ENCODE peak calls at places on chromosomes 4 and X, in ten cellular contexts. V is IMR-90, M is osteoblast, W is testis, H is tibial artery, U is fibroblast of pulmonary artery, T is sigmoid colon, G is upper lobe of right lung, C is AG10803, A is astrocyte of the cerebellum. Y is an unnamed sample.

GRCh38 chrX:21749924-21750323 is 8.0 kb downstream of the SMPX start:
- DNase-seq in H (no peak), M (no peak), V (no peak), G (no peak), W (no peak), C (no peak), T (no peak), A (no peak), U (no peak), Y (no peak)

GRCh38 chrX:110138557-110138956 is 135.6 kb downstream of the TMEM164 start:
- DNase-seq in H (no peak), C (no peak), U (no peak), M (no peak), A (no peak), T (no peak), G (no peak), V (no peak), W (no peak), Y (no peak)

GRCh38 chrX:100673397-100673953 is 29.5 kb downstream of the SRPX2 start:
- DNase-seq in A (peak), U (peak), G (no peak), H (no peak), T (no peak), V (peak), M (peak), C (peak), W (no peak), Y (peak)

GRCh38 chr4:5893591-5893990 is 705 bp upstream of the CRMP1 start:
- DNase-seq in V (no peak), A (no peak), W (no peak), G (no peak), H (no peak), M (peak), C (no peak), U (no peak), T (no peak), Y (no peak)

GRCh38 chrX:109740076-109740809 is 7.2 kb upstream of the ACSL4 start:
- DNase-seq in H (no peak), A (no peak), G (no peak), T (no peak), C (peak), V (peak), W (no peak), M (no peak), U (peak), Y (no peak)

GRCh38 chr4:97900187-97900586 is 243.1 kb downstream of the STPG2 start:
- DNase-seq in C (no peak), M (no peak), A (no peak), V (no peak), G (no peak), W (no peak), H (no peak), T (no peak), U (no peak), Y (no peak)

GRCh38 chr4:112793033-112793432 is 156.1 kb downstream of the LARP7 start:
- DNase-seq in H (no peak), G (no peak), T (no peak), U (no peak), A (no peak), M (peak), C (no peak), V (no peak), W (no peak), Y (no peak)

GRCh38 chr4:124423160-124423559 is 289.4 kb downstream of the ANKRD50 start:
- DNase-seq in C (no peak), H (no peak), A (no peak), T (no peak), W (no peak), U (peak), M (no peak), V (peak), G (no peak), Y (no peak)

GRCh38 chr4:101089168-101089567 is 258.2 kb downstream of the PPP3CA start:
- DNase-seq in A (no peak), C (no peak), U (no peak), W (no peak), V (no peak), G (no peak), T (no peak), H (no peak), M (no peak), Y (no peak)

GRCh38 chr4:150375025-150375424 is 206.9 kb upstream of the MAB21L2 start:
- DNase-seq in H (no peak), U (no peak), A (no peak), V (no peak), W (no peak), T (no peak), C (no peak), G (no peak), M (no peak), Y (no peak)

GRCh38 chr4:176302283-176303275 is 17.2 kb upstream of the SPCS3 start:
- DNase-seq in T (no peak), M (peak), H (no peak), A (peak), U (peak), C (peak), G (no peak), V (peak), W (no peak), Y (peak)

GRCh38 chr4:180169394-180169793 is 2073.8 kb upstream of the TENM3 start:
- DNase-seq in U (no peak), M (no peak), H (no peak), C (no peak), W (no peak), V (no peak), T (no peak), G (no peak), A (no peak), Y (no peak)

GRCh38 chrX:134010690-134011089 is 25.3 kb upstream of the GPC3 start:
- DNase-seq in H (no peak), M (no peak), V (no peak), A (no peak), W (no peak), G (no peak), U (no peak), T (no peak), C (no peak), Y (no peak)

GRCh38 chr4:84031401-84031800 is 467.7 kb downstream of the NKX6-1 start:
- DNase-seq in W (no peak), H (no peak), C (no peak), G (no peak), V (no peak), M (no peak), U (no peak), T (no peak), A (no peak), Y (no peak)
- TF ChIP-seq CTCF in W (no peak), H (no peak), C (no peak), G (no peak), V (no peak), M (no peak), U (no peak), T (no peak), A (no peak), Y (no peak)

GRCh38 chrX:65331371-65331770 is 203.2 kb downstream of the LAS1L start:
- DNase-seq in G (no peak), C (no peak), V (no peak), T (no peak), H (no peak), W (no peak), U (no peak), M (no peak), A (no peak), Y (no peak)
- H3K4me3 ChIP-seq in G (no peak), C (no peak), V (no peak), T (no peak), H (no peak), W (no peak), U (no peak), M (no peak), A (no peak), Y (no peak)

DNA sequence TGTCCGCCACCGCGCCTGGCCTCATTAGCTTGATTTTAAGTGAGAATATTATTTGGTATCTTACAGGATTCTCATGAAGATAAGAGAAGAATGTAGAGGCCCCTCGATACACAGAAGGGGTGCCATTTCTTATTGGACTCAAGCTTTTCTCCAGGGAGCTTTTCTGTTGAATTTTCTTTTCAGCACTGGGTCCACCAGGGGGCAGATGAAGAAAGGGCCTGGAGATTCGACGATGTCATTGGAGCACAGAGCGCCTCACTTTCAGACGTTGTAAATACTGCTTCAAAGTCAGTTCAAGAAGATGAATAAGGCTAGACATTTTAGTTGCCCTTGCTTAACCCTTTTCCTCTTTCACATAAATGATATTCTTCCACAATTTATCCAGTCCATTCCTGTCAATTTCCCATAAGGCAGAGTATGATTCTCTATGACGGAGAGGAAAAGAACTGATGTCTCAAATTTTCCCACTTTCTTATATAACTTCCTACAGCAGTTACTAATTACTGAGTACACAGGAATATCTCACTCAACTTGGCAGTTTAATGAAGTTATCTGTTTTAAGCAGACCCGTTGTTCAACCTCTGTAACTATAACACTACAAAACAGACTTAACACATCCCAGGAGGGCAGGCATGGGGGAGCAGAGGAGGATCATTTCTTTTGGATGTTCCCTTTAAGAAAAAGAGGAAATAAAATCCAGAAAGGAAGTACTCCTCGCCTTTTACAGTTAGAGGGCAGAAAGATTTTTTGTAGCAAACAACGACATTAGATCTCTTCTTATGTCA is 12.0 kb upstream of the CENPU start:
- DNase-seq in T (peak), G (no peak), H (peak), C (peak), U (peak), M (peak), W (peak), A (peak), V (peak), Y (peak)
- TF ChIP-seq CTCF in T (peak), G (peak), H (peak), C (peak), U (peak), M (peak), W (peak), A (peak), V (peak), Y (peak)

DNA sequence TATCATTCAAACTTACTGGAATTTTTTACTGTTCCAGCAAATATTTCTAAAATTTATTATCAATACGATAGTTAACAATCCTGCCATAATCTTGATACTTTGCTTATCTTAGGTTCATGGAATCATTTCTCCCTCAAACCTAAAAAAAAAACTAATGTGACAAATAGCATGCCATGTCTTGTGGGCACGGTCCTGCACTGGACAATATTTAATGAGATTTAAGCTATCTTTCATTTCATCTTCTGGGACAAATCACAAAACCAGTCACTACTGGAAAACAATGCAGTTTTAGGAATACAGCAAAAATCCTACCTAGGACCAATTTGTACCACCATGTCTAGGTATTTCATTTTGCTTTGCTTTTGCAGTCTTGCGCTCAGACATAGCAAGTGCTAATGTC is 93.7 kb downstream of the FRYL start:
- DNase-seq in G (no peak), W (no peak), U (no peak), C (no peak), H (no peak), A (no peak), V (no peak), M (no peak), T (no peak), Y (no peak)
- H3K4me3 ChIP-seq in G (no peak), W (no peak), U (no peak), C (no peak), H (no peak), A (no peak), V (no peak), M (no peak), T (no peak), Y (no peak)

GRCh38 chr4:122450847-122451246 is 5.7 kb downstream of the IL2 start:
- DNase-seq in M (no peak), U (peak), V (peak), G (no peak), H (no peak), C (peak), W (peak), A (no peak), T (no peak), Y (peak)
- TF ChIP-seq CTCF in M (peak), U (peak), V (peak), G (peak), H (no peak), C (peak), W (no peak), A (peak), T (no peak), Y (peak)

DNA sequence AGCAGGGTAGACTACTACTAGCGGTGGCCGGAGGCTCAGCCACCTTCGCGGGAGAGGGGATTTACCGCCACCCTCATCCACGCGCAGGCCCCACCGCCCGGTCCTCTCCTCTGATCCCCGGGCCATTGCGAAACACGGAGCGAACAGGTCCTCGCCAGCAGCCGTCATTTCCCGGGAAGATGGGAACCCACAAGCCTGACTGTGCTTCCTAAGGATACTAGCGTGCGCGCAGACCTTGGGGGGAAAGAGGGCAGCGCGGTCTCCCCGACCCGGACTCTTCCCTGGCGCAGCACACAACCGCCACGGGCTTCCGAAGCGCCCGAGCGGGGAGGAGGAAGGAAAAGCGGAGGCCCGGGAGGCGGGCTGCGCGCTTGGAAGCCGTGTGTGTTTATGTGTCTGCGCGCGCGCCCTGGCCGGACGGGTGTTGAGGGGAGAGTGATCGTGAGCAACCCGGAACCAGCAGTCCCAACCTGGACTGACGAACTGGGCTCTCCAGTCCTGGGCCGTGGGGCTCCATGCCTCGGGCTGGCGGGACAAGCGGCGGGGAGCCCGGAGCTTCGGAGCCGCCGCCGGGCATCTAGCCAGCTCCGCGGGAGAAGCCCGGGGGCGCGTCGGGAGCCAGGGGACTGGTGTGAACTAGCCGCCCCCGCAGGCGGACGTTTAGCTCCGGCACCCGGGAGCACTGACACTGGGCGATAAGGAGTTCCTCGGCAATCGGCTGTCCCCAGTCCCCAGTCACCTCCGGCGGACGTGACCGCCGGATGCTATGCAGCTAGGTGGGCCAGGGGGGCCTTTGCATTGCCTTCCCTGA is 74.6 kb upstream of the BCOR start:
- DNase-seq in M (peak), W (peak), A (no peak), G (peak), T (peak), V (peak), H (peak), C (peak), U (peak), Y (no peak)
- H3K4me3 ChIP-seq in M (peak), W (peak), A (peak), G (peak), T (peak), V (peak), H (peak), C (peak), U (peak), Y (peak)